ENCODE peak calls at places on chromosome 5, in five cellular contexts. V is NT2/D1, K is HepG2, J is GM12878, Y is H1. N is an unnamed sample.

GRCh38 chr5:71832812-71833456 is 113.9 kb downstream of the CARTPT start:
- DNase-seq in V (no peak), K (no peak), J (no peak), Y (no peak), N (no peak)

GRCh38 chr5:133697536-133698258 is 85.4 kb upstream of the FSTL4 start:
- DNase-seq in V (no peak), K (no peak), J (no peak), Y (no peak), N (no peak)

GRCh38 chr5:85716344-85717202 is 901.2 kb upstream of the COX7C start:
- DNase-seq in V (no peak), K (no peak), J (no peak), Y (no peak), N (no peak)

GRCh38 chr5:170126626-170127025 is 20.9 kb downstream of the FOXI1 start:
- DNase-seq in V (no peak), K (no peak), J (no peak), Y (no peak), N (no peak)

GRCh38 chr5:4893063-4893744 is 246.9 kb upstream of the ADAMTS16 start:
- DNase-seq in V (no peak), K (no peak), J (no peak), Y (no peak), N (no peak)

GRCh38 chr5:156824800-156825199 is 25.3 kb upstream of the PPP1R2B start:
- DNase-seq in V (peak; percentile 57), K (peak; percentile 26), J (no peak), Y (no peak), N (no peak)

GRCh38 chr5:126837242-126837641 is 60.3 kb downstream of the LMNB1 start:
- DNase-seq in V (no peak), K (no peak), J (no peak), Y (no peak), N (no peak)

GRCh38 chr5:1524799-1525623 is 1.3 kb upstream of the LPCAT1 start:
- DNase-seq in V (no peak), K (no peak), J (no peak), Y (no peak), N (no peak)

GRCh38 chr5:66595877-66596790 is at the start of gene MAST4:
- DNase-seq in V (peak; percentile 77), K (peak; percentile 50), J (no peak), Y (peak; percentile 87), N (peak; percentile 93)

GRCh38 chr5:137264573-137264972 is 234.6 kb downstream of the SPOCK1 start:
- DNase-seq in V (no peak), K (no peak), J (no peak), Y (no peak), N (no peak)

GRCh38 chr5:567664-568060 is 43.4 kb upstream of the SLC9A3 start:
- DNase-seq in V (no peak), K (no peak), J (no peak), Y (no peak), N (no peak)

GRCh38 chr5:37840036-37840909 is at the start of gene GDNF:
- DNase-seq in V (no peak), K (peak; percentile 25), J (no peak), Y (no peak), N (peak; percentile 66)

GRCh38 chr5:53545744-53546143 is 14.7 kb upstream of the NDUFS4 start:
- DNase-seq in V (peak; percentile 77), K (no peak), J (no peak), Y (peak; percentile 13), N (no peak)

GRCh38 chr5:52799983-52800393 is 12.3 kb downstream of the ITGA1 start:
- DNase-seq in V (peak; percentile 68), K (peak; percentile 86), J (peak; percentile 83), Y (peak; percentile 83), N (peak; percentile 94)

GRCh38 chr5:135221696-135222095 is 177.3 kb downstream of the MACROH2A1 start:
- DNase-seq in V (no peak), K (no peak), J (no peak), Y (no peak), N (no peak)

GRCh38 chr5:39014544-39014943 is 59.7 kb downstream of the RICTOR start:
- DNase-seq in V (no peak), K (peak; percentile 6), J (no peak), Y (no peak), N (no peak)

GRCh38 chr5:71839049-71839834 is 120.2 kb downstream of the CARTPT start:
- DNase-seq in V (no peak), K (no peak), J (no peak), Y (no peak), N (no peak)

GRCh38 chr5:173604141-173604540 is 12.3 kb downstream of the BOD1 start:
- DNase-seq in V (no peak), K (no peak), J (no peak), Y (no peak), N (no peak)

GRCh38 chr5:75089137-75089536 is 36.8 kb upstream of the GCNT4 start:
- DNase-seq in V (no peak), K (no peak), J (no peak), Y (no peak), N (no peak)

GRCh38 chr5:74415695-74416102 is 224.8 kb downstream of the ENC1 start:
- DNase-seq in V (no peak), K (peak; percentile 81), J (no peak), Y (no peak), N (no peak)

GRCh38 chr5:107894361-107894760 is 223.6 kb upstream of the EFNA5 start:
- DNase-seq in V (no peak), K (no peak), J (no peak), Y (no peak), N (no peak)

GRCh38 chr5:173845321-173845720 is 42.8 kb upstream of the CPEB4 start:
- DNase-seq in V (no peak), K (no peak), J (no peak), Y (no peak), N (no peak)

GRCh38 chr5:134437340-134438267 is 25.9 kb upstream of the CDKN2AIPNL start:
- DNase-seq in V (no peak), K (no peak), J (no peak), Y (no peak), N (no peak)

GRCh38 chr5:59099270-59099994 is 516.6 kb downstream of the RAB3C start:
- DNase-seq in V (no peak), K (peak; percentile 5), J (no peak), Y (no peak), N (no peak)

GRCh38 chr5:174583071-174583470 is 141.3 kb upstream of the MSX2 start:
- DNase-seq in V (no peak), K (no peak), J (no peak), Y (no peak), N (no peak)

GRCh38 chr5:56910123-56910951 is 941 bp downstream of the SETD9 start:
- DNase-seq in V (no peak), K (peak; percentile 61), J (no peak), Y (no peak), N (peak; percentile 15)

GRCh38 chr5:80109549-80110478 is 74.7 kb downstream of the THBS4 start:
- DNase-seq in V (no peak), K (no peak), J (peak; percentile 52), Y (no peak), N (no peak)

GRCh38 chr5:126635585-126635984 is 34.8 kb downstream of the PHAX start:
- DNase-seq in V (no peak), K (no peak), J (no peak), Y (no peak), N (no peak)

GRCh38 chr5:113989913-113990305 is 372.0 kb upstream of the KCNN2 start:
- DNase-seq in V (no peak), K (no peak), J (no peak), Y (no peak), N (no peak)

GRCh38 chr5:91848453-91848852 is 465.3 kb upstream of the ARRDC3 start:
- DNase-seq in V (no peak), K (peak; percentile 2), J (no peak), Y (no peak), N (peak; percentile 8)

GRCh38 chr5:95761771-95762680 is 30.9 kb downstream of the RHOBTB3 start:
- DNase-seq in V (no peak), K (no peak), J (no peak), Y (no peak), N (no peak)

GRCh38 chr5:1743061-1743768 is 56.4 kb downstream of the MRPL36 start:
- DNase-seq in V (no peak), K (no peak), J (no peak), Y (no peak), N (no peak)

GRCh38 chr5:146541956-146542849 is 26.2 kb upstream of the GPR151 start:
- DNase-seq in V (peak; percentile 52), K (peak; percentile 38), J (no peak), Y (peak; percentile 61), N (peak; percentile 73)

GRCh38 chr5:163347671-163348070 is 89.7 kb upstream of the CCNG1 start:
- DNase-seq in V (peak; percentile 44), K (peak; percentile 59), J (peak; percentile 21), Y (peak; percentile 27), N (peak; percentile 50)

GRCh38 chr5:133831506-133832224 is 136.8 kb downstream of the C5orf15 start:
- DNase-seq in V (no peak), K (no peak), J (no peak), Y (no peak), N (no peak)

GRCh38 chr5:109281136-109281690 is 128.6 kb downstream of the PJA2 start:
- DNase-seq in V (no peak), K (no peak), J (no peak), Y (no peak), N (no peak)

GRCh38 chr5:112174959-112175594 is 244.0 kb downstream of the EPB41L4A start:
- DNase-seq in V (peak; percentile 44), K (peak; percentile 18), J (no peak), Y (no peak), N (peak; percentile 55)

GRCh38 chr5:7540806-7541205 is 144.9 kb downstream of the ADCY2 start:
- DNase-seq in V (no peak), K (no peak), J (no peak), Y (no peak), N (no peak)
- TF ChIP-seq SUZ12 in V (no peak), K (no peak), J (no peak), Y (no peak), N (no peak)

GRCh38 chr5:60339691-60340191 is 360.2 kb downstream of the DEPDC1B start:
- DNase-seq in V (no peak), K (no peak), J (no peak), Y (no peak), N (no peak)
- TF ChIP-seq SUZ12 in V (no peak), K (no peak), J (no peak), Y (no peak), N (no peak)

GRCh38 chr5:12896086-12896485 is 991.8 kb upstream of the CTNND2 start:
- DNase-seq in V (no peak), K (no peak), J (no peak), Y (no peak), N (no peak)
- TF ChIP-seq SUZ12 in V (no peak), K (no peak), J (no peak), Y (no peak), N (no peak)

DNA sequence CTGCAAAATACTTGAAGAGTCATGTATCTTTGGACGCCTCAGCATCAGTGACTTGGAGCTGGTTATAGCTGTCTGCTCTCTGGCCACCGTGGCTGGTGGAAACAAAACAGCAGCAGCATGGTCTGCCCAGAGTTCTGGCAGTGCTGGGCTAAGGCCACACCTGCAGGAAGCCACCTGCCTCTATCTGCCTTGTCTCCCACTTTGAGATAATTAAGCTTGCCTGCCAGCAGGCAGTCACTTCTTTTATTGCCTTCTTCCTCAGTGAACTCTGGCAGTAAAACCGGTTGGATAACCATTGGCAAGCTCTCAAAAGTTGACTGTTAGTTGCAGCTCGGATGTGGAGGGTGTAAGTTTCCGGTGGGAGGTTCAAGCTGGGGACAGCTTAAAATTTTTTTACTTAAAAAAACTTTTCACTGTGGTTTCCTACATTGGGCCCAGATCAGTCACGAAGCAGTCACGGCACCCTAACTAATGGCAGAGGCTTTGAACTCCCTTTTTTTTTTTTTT is 4.9 kb downstream of the SMIM3 start:
- DNase-seq in V (no peak), K (no peak), J (peak; percentile 52), Y (no peak), N (peak; percentile 34)
- TF ChIP-seq SUZ12 in V (no peak), K (no peak), J (no peak), Y (no peak), N (no peak)

N was measured in HEK293T.